ENCODE peak calls at places on chromosomes 4 and X, in ten cellular contexts. G, W, H, P, R, A, Q, B, T and Y are unnamed samples.

GRCh38 chr4:56681158-56681848 is at the start of gene HOPX:
- DNase-seq in A (no peak), R (no peak), P (no peak), B (no peak), W (no peak), Q (no peak), G (peak), H (peak), T (peak), Y (no peak)

GRCh38 chrX:118552501-118552900 is 56.9 kb downstream of the DOCK11 start:
- DNase-seq in Q (peak), P (no peak), W (no peak), T (no peak), R (no peak), A (no peak), G (peak), H (no peak), B (peak), Y (no peak)

GRCh38 chrX:102976793-102977495 is 39.9 kb downstream of the RAB40AL start:
- DNase-seq in P (no peak), T (no peak), G (peak), A (no peak), H (no peak), B (peak), W (no peak), R (no peak), Q (no peak), Y (no peak)

GRCh38 chr4:138897818-138898226 is 117.8 kb upstream of the NOCT start:
- DNase-seq in B (peak), R (peak), Q (peak), T (no peak), H (peak), A (peak), P (no peak), G (peak), W (no peak), Y (no peak)

GRCh38 chr4:144174401-144175067 is 34.0 kb upstream of the GYPA start:
- DNase-seq in W (peak), P (no peak), H (peak), G (peak), B (peak), T (peak), Q (peak), A (no peak), R (peak), Y (peak)

GRCh38 chr4:67721770-67722597 is 21.0 kb upstream of the UBA6 start:
- DNase-seq in Q (peak), P (no peak), W (no peak), A (no peak), T (no peak), R (no peak), G (peak), B (peak), H (no peak), Y (no peak)

GRCh38 chr4:41839945-41840854 is 91.7 kb upstream of the PHOX2B start:
- DNase-seq in G (peak), R (no peak), W (no peak), T (peak), Q (no peak), B (no peak), A (no peak), P (no peak), H (no peak), Y (no peak)

GRCh38 chrX:134374910-134375309 is 85.1 kb upstream of the HPRT1 start:
- DNase-seq in T (no peak), H (no peak), G (peak), P (no peak), A (no peak), B (peak), Q (no peak), W (no peak), R (no peak), Y (no peak)

GRCh38 chr4:186201535-186202230 is 10.3 kb downstream of the CYP4V2 start:
- DNase-seq in W (no peak), A (peak), G (peak), R (no peak), H (no peak), P (peak), B (peak), Q (no peak), T (peak), Y (peak)